ENCODE peak calls at places on chromosome 4, in four cellular contexts. One of them, this sample, is unnamed.

GRCh38 chr4:30350288-30350687 is 369.9 kb upstream of the PCDH7 start:
- DNase-seq in right cardiac atrium: no peak
- DNase-seq in tibial nerve: no peak
- DNase-seq in effector memory CD4-positive, alpha-beta T cell: no peak
- DNase-seq in this sample: no peak

GRCh38 chr4:153729901-153730300 is 29.9 kb downstream of the RNF175 start:
- DNase-seq in right cardiac atrium: no peak
- DNase-seq in tibial nerve: no peak
- DNase-seq in effector memory CD4-positive, alpha-beta T cell: no peak
- DNase-seq in this sample: no peak

GRCh38 chr4:98716796-98717195 is 58.4 kb upstream of the TSPAN5 start:
- DNase-seq in right cardiac atrium: no peak
- DNase-seq in tibial nerve: no peak
- DNase-seq in effector memory CD4-positive, alpha-beta T cell: no peak
- DNase-seq in this sample: no peak

GRCh38 chr4:52873861-52874343 is 11.8 kb downstream of the RASL11B start:
- DNase-seq in right cardiac atrium: no peak
- DNase-seq in tibial nerve: no peak
- DNase-seq in effector memory CD4-positive, alpha-beta T cell: no peak
- DNase-seq in this sample: no peak

GRCh38 chr4:101938836-101939235 is 148.3 kb downstream of the BANK1 start:
- DNase-seq in right cardiac atrium: no peak
- DNase-seq in tibial nerve: no peak
- DNase-seq in effector memory CD4-positive, alpha-beta T cell: no peak
- DNase-seq in this sample: no peak

GRCh38 chr4:74293558-74293957 is 14.7 kb upstream of the EPGN start:
- DNase-seq in right cardiac atrium: no peak
- DNase-seq in tibial nerve: no peak
- DNase-seq in effector memory CD4-positive, alpha-beta T cell: no peak
- DNase-seq in this sample: no peak

GRCh38 chr4:14415146-14415545 is 587.1 kb upstream of the CPEB2 start:
- DNase-seq in right cardiac atrium: no peak
- DNase-seq in tibial nerve: no peak
- DNase-seq in effector memory CD4-positive, alpha-beta T cell: no peak
- DNase-seq in this sample: no peak

GRCh38 chr4:84697615-84698201 is 114.8 kb downstream of the CDS1 start:
- DNase-seq in right cardiac atrium: no peak
- DNase-seq in tibial nerve: no peak
- DNase-seq in effector memory CD4-positive, alpha-beta T cell: no peak
- DNase-seq in this sample: no peak

GRCh38 chr4:95505149-95505548 is 43.6 kb downstream of the UNC5C start:
- DNase-seq in right cardiac atrium: no peak
- DNase-seq in tibial nerve: no peak
- DNase-seq in effector memory CD4-positive, alpha-beta T cell: no peak
- DNase-seq in this sample: no peak

GRCh38 chr4:176789955-176790354 is 2.8 kb downstream of the VEGFC start:
- DNase-seq in right cardiac atrium: no peak
- DNase-seq in tibial nerve: no peak
- DNase-seq in effector memory CD4-positive, alpha-beta T cell: no peak
- DNase-seq in this sample: no peak

GRCh38 chr4:62644372-62644771 is 1444.2 kb downstream of the ADGRL3 start:
- DNase-seq in right cardiac atrium: no peak
- DNase-seq in tibial nerve: no peak
- DNase-seq in effector memory CD4-positive, alpha-beta T cell: no peak
- DNase-seq in this sample: no peak

GRCh38 chr4:123064390-123064789 is 142.0 kb upstream of the NUDT6 start:
- DNase-seq in right cardiac atrium: no peak
- DNase-seq in tibial nerve: no peak
- DNase-seq in effector memory CD4-positive, alpha-beta T cell: no peak
- DNase-seq in this sample: no peak

GRCh38 chr4:69064391-69064790 is 31.9 kb upstream of the UGT2B7 start:
- DNase-seq in right cardiac atrium: no peak
- DNase-seq in tibial nerve: no peak
- DNase-seq in effector memory CD4-positive, alpha-beta T cell: no peak
- DNase-seq in this sample: no peak

GRCh38 chr4:64617813-64618212 is 208.6 kb upstream of the TECRL start:
- DNase-seq in right cardiac atrium: no peak
- DNase-seq in tibial nerve: no peak
- DNase-seq in effector memory CD4-positive, alpha-beta T cell: no peak
- DNase-seq in this sample: no peak

GRCh38 chr4:113981591-113981990 is 2.1 kb upstream of the ARSJ start:
- DNase-seq in right cardiac atrium: no peak
- DNase-seq in tibial nerve: no peak
- DNase-seq in effector memory CD4-positive, alpha-beta T cell: no peak
- DNase-seq in this sample: no peak

GRCh38 chr4:140250989-140251552 is 97.1 kb upstream of the MAML3 start:
- DNase-seq in right cardiac atrium: no peak
- DNase-seq in tibial nerve: no peak
- DNase-seq in effector memory CD4-positive, alpha-beta T cell: no peak
- DNase-seq in this sample: no peak

GRCh38 chr4:15938182-15938581 is 358 bp downstream of the FGFBP1 start:
- DNase-seq in right cardiac atrium: no peak
- DNase-seq in tibial nerve: no peak
- DNase-seq in effector memory CD4-positive, alpha-beta T cell: no peak
- DNase-seq in this sample: peak; percentile 9

GRCh38 chr4:178241601-178242118 is 799.4 kb upstream of the AGA start:
- DNase-seq in right cardiac atrium: no peak
- DNase-seq in tibial nerve: no peak
- DNase-seq in effector memory CD4-positive, alpha-beta T cell: no peak
- DNase-seq in this sample: no peak

GRCh38 chr4:33543941-33544450 is 2700.3 kb downstream of the ARAP2 start:
- DNase-seq in right cardiac atrium: no peak
- DNase-seq in tibial nerve: no peak
- DNase-seq in effector memory CD4-positive, alpha-beta T cell: no peak
- DNase-seq in this sample: no peak

GRCh38 chr4:23934915-23935314 is 45.1 kb upstream of the PPARGC1A start:
- DNase-seq in right cardiac atrium: peak; percentile 70
- DNase-seq in tibial nerve: peak; percentile 80
- DNase-seq in effector memory CD4-positive, alpha-beta T cell: no peak
- DNase-seq in this sample: peak; percentile 45

GRCh38 chr4:132384709-132385108 is 764.4 kb upstream of the PCDH10 start:
- DNase-seq in right cardiac atrium: no peak
- DNase-seq in tibial nerve: no peak
- DNase-seq in effector memory CD4-positive, alpha-beta T cell: no peak
- DNase-seq in this sample: no peak

DNA sequence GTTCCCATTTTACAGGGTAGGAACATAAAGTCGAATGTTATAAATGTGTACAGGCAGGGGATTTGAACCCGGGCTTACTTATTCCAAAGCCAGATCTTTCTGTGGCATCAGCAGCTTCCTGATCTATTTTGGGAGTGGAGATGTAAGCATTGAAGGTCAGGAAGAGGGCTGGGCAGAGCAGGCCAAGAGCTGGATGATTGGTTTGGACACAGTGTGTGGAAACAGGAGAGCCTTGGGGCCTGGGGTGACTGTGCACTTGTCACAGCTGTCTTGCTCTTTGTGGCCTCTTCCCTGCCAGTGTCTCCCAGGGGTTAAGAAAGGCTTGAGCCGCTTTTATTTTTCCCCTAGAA is 127.9 kb upstream of the ENPP6 start:
- DNase-seq in right cardiac atrium: peak; percentile 74
- DNase-seq in tibial nerve: peak; percentile 21
- DNase-seq in effector memory CD4-positive, alpha-beta T cell: no peak
- DNase-seq in this sample: no peak
- H3K27ac ChIP-seq in right cardiac atrium: peak overlapping the region; percentile 82
- H3K27ac ChIP-seq in tibial nerve: peak overlapping the region; percentile 52
- H3K27ac ChIP-seq in effector memory CD4-positive, alpha-beta T cell: no peak overlapping the region
- H3K27ac ChIP-seq in this sample: no peak overlapping the region

DNA sequence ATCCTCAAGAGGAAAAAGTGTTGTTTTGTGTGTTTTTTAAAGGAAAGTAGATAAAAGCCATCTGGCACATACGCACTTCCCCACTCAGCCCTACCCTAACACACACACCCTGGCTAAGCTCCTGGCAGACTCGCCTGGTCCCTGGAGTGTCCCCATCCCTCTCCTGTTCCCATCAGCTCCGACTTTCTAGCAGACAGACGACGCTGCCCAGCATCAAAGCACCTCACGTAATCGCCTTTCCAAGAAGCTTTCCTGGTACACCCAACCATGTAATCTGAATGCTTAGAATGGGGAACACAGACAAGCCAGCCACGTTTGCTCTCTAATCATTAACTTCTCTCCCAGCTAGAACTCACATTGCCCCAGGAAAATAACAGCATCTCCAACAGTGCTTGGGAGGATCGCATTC is 116.2 kb downstream of the AFAP1 start:
- DNase-seq in right cardiac atrium: peak; percentile 92
- DNase-seq in tibial nerve: peak; percentile 57
- DNase-seq in effector memory CD4-positive, alpha-beta T cell: no peak
- DNase-seq in this sample: no peak
- H3K4me1 ChIP-seq in right cardiac atrium: peaks cover 13% of the 10 kb centered on the region
- H3K4me1 ChIP-seq in tibial nerve: peaks cover 33% of the 10 kb centered on the region
- H3K4me1 ChIP-seq in effector memory CD4-positive, alpha-beta T cell: peaks cover 10% of the 10 kb centered on the region
- H3K4me1 ChIP-seq in this sample: peaks cover 8% of the 10 kb centered on the region

DNA sequence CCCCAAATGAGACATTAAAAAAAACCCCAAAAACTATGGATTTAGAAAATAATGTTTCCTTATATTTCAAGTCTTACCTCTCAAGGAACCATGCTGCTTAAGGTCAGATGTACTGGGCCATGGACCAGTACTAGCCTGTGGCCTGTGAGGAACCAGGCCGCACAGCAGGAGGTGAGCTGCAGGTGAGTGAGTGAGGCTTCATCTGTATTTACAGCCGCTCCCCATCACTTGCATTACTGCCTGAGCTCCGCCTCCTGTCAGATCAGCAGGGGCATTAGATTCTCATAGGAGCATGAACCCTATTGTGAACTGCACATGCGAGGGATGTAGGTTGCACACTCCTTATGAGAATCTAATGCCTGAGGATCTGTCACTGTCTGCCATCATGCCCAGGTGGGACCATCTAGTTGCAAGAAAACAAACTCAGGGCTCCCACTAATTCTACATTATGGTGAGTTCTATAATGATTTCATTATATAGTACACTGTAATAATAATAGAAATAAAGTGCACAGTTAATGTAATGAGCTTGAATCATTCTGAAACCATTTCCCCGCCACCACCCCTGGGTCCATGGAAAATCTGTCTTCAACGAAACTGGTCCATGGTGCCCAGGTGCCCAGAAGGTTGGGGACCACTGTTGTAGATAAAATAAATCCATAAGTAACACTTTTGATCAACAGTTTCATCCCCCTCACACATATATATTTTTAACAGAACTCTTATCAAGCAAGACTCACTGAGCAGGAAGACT is 105.3 kb upstream of the CBR4 start:
- DNase-seq in right cardiac atrium: no peak
- DNase-seq in tibial nerve: no peak
- DNase-seq in effector memory CD4-positive, alpha-beta T cell: no peak
- DNase-seq in this sample: no peak
- H3K27ac ChIP-seq in right cardiac atrium: no peak overlapping the region
- H3K27ac ChIP-seq in tibial nerve: no peak overlapping the region
- H3K27ac ChIP-seq in effector memory CD4-positive, alpha-beta T cell: no peak overlapping the region
- H3K27ac ChIP-seq in this sample: peak overlapping the region; percentile 73

GRCh38 chr4:183297675-183298074 is 22.4 kb downstream of the CLDN22 start:
- DNase-seq in right cardiac atrium: no peak
- DNase-seq in tibial nerve: no peak
- DNase-seq in effector memory CD4-positive, alpha-beta T cell: no peak
- DNase-seq in this sample: no peak
- H3K4me1 ChIP-seq in right cardiac atrium: peaks cover 4% of the 10 kb centered on the region
- H3K4me1 ChIP-seq in tibial nerve: no peaks in the 10 kb centered on the region
- H3K4me1 ChIP-seq in effector memory CD4-positive, alpha-beta T cell: no peaks in the 10 kb centered on the region
- H3K4me1 ChIP-seq in this sample: no peaks in the 10 kb centered on the region

DNA sequence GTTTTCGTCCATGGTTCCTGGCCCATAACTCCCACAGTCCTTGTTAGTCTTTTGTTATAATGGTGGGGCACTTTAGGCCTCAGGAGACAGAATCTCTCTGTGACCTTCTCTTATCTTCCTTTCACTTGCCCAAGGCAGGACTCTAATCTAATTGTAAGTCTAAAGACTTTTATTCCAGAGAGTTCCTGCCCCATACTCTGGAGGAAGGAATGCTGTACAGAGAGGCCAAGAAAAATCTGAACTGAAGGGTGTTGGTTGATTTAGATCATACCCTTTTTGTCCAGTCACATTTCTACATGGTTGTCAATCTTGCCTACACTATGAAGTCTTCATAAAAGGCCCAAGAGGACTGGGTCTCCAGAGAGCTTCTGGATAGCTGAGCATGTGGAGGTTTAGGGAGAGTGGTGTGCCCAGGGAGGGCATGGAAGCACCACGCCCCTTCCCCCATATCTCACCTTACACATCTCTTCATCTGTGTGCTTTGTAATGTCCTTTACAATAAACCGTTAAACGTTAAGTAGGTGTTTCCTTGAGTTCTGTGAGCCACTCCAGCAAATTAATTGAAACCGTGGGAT is 84.5 kb downstream of the AFF1 start:
- DNase-seq in right cardiac atrium: no peak
- DNase-seq in tibial nerve: no peak
- DNase-seq in effector memory CD4-positive, alpha-beta T cell: no peak
- DNase-seq in this sample: no peak
- H3K27ac ChIP-seq in right cardiac atrium: peak overlapping the region; percentile 12
- H3K27ac ChIP-seq in tibial nerve: peak overlapping the region; percentile 76
- H3K27ac ChIP-seq in effector memory CD4-positive, alpha-beta T cell: no peak overlapping the region
- H3K27ac ChIP-seq in this sample: no peak overlapping the region

DNA sequence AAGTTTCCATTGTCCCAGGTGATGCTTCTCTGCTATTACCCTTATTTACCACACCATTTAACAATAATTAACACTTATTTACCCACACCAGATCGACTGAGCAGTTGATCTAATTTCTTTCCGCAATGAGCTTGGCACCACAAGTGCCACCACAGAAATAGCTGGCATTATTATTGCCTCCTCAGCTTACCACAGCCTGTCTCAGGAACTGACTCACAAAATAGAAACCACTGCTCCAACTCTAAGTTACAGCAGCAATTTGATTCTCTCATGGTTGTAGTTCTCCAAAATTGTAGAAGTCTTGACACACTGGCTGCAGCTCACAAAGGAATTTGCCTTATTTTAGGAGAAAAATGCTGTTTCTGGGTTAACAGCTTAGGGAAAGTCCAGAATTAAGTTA is 22.5 kb downstream of the ZNF721 start:
- DNase-seq in right cardiac atrium: no peak
- DNase-seq in tibial nerve: no peak
- DNase-seq in effector memory CD4-positive, alpha-beta T cell: no peak
- DNase-seq in this sample: no peak
- H3K4me1 ChIP-seq in right cardiac atrium: peaks cover 3% of the 10 kb centered on the region
- H3K4me1 ChIP-seq in tibial nerve: peaks cover 7% of the 10 kb centered on the region
- H3K4me1 ChIP-seq in effector memory CD4-positive, alpha-beta T cell: peaks cover 10% of the 10 kb centered on the region
- H3K4me1 ChIP-seq in this sample: peaks cover 10% of the 10 kb centered on the region

GRCh38 chr4:100738388-100739165 is 220.8 kb upstream of the EMCN start:
- DNase-seq in right cardiac atrium: no peak
- DNase-seq in tibial nerve: peak; percentile 16
- DNase-seq in effector memory CD4-positive, alpha-beta T cell: no peak
- DNase-seq in this sample: no peak
- H3K27ac ChIP-seq in right cardiac atrium: no peak overlapping the region
- H3K27ac ChIP-seq in tibial nerve: no peak overlapping the region
- H3K27ac ChIP-seq in effector memory CD4-positive, alpha-beta T cell: no peak overlapping the region
- H3K27ac ChIP-seq in this sample: no peak overlapping the region

This sample was measured in pancreas.